ENCODE peak calls at places on chromosome 10, in seven cellular contexts. D is mucosa of descending colon, Y is NB4, N is H1, U is thoracic aorta, V is fibroblast of lung, I is tibial artery. B is an unnamed sample.

GRCh38 chr10:84818956-84819355 is 490.6 kb downstream of the CCSER2 start:
- DNase-seq in D (no peak), Y (no peak), N (no peak), U (no peak), V (no peak), I (no peak), B (no peak)

GRCh38 chr10:124636271-124636993 is 107.7 kb downstream of the FAM53B start:
- DNase-seq in D (no peak), Y (no peak), N (no peak), U (no peak), V (no peak), I (no peak), B (no peak)

GRCh38 chr10:79346012-79346340 is 1.3 kb upstream of the PPIF start:
- DNase-seq in D (no peak), Y (no peak), N (no peak), U (no peak), V (no peak), I (no peak), B (no peak)

GRCh38 chr10:86647773-86648705 is 6.3 kb upstream of the OPN4 start:
- DNase-seq in D (no peak), Y (no peak), N (no peak), U (no peak), V (peak), I (peak), B (no peak)

GRCh38 chr10:112716924-112717348 is 233.1 kb upstream of the TCF7L2 start:
- DNase-seq in D (peak), Y (no peak), N (no peak), U (no peak), V (peak), I (no peak), B (no peak)

GRCh38 chr10:72297281-72297967 is 23.7 kb downstream of the DDIT4 start:
- DNase-seq in D (peak), Y (peak), N (no peak), U (peak), V (peak), I (peak), B (peak)

GRCh38 chr10:32621969-32622368 is 176.0 kb downstream of the CCDC7 start:
- DNase-seq in D (no peak), Y (no peak), N (no peak), U (no peak), V (no peak), I (no peak), B (no peak)

GRCh38 chr10:82969405-82969804 is 1094.4 kb downstream of the NRG3 start:
- DNase-seq in D (no peak), Y (peak), N (no peak), U (no peak), V (peak), I (no peak), B (peak)

GRCh38 chr10:3781458-3782098 is 3.4 kb downstream of the KLF6 start:
- DNase-seq in D (peak), Y (peak), N (no peak), U (no peak), V (peak), I (peak), B (peak)

GRCh38 chr10:30645340-30645827 is 15.8 kb upstream of the LYZL2 start:
- DNase-seq in D (no peak), Y (no peak), N (no peak), U (no peak), V (peak), I (peak), B (no peak)

GRCh38 chr10:30691601-30692015 is 62.1 kb upstream of the LYZL2 start:
- DNase-seq in D (no peak), Y (no peak), N (no peak), U (no peak), V (peak), I (no peak), B (no peak)

GRCh38 chr10:31819393-31819820 is 109.2 kb downstream of the ARHGAP12 start:
- DNase-seq in D (peak), Y (no peak), N (no peak), U (peak), V (peak), I (peak), B (no peak)

GRCh38 chr10:70234668-70235447 is 1.6 kb upstream of the PPA1 start:
- DNase-seq in D (no peak), Y (peak), N (no peak), U (no peak), V (peak), I (no peak), B (no peak)

GRCh38 chr10:23702977-23703414 is 264.1 kb downstream of the OTUD1 start:
- DNase-seq in D (peak), Y (peak), N (peak), U (no peak), V (peak), I (no peak), B (peak)

GRCh38 chr10:104103956-104104355 is 18.0 kb upstream of the SFR1 start:
- DNase-seq in D (no peak), Y (no peak), N (no peak), U (no peak), V (no peak), I (no peak), B (peak)

GRCh38 chr10:84177541-84178386 is 4.2 kb downstream of the GPR15LG start:
- DNase-seq in D (no peak), Y (peak), N (no peak), U (no peak), V (no peak), I (no peak), B (peak)

GRCh38 chr10:101106351-101106750 is 24.7 kb upstream of the TLX1 start:
- DNase-seq in D (no peak), Y (no peak), N (no peak), U (no peak), V (no peak), I (no peak), B (no peak)

GRCh38 chr10:5317547-5318107 is 47.1 kb upstream of the UCN3 start:
- DNase-seq in D (no peak), Y (peak), N (no peak), U (no peak), V (peak), I (no peak), B (peak)

GRCh38 chr10:86047588-86047987 is 319.0 kb downstream of the GRID1 start:
- DNase-seq in D (no peak), Y (peak), N (no peak), U (no peak), V (no peak), I (no peak), B (peak)

GRCh38 chr10:125343118-125343752 is 182.9 kb upstream of the CTBP2 start:
- DNase-seq in D (peak), Y (peak), N (no peak), U (no peak), V (peak), I (no peak), B (peak)

GRCh38 chr10:131166486-131166885 is 145.0 kb downstream of the TCERG1L start:
- DNase-seq in D (no peak), Y (no peak), N (no peak), U (no peak), V (no peak), I (no peak), B (no peak)

GRCh38 chr10:18984531-18984930 is 64.1 kb upstream of the MALRD1 start:
- DNase-seq in D (no peak), Y (no peak), N (no peak), U (no peak), V (peak), I (no peak), B (no peak)

GRCh38 chr10:92695679-92696605 is 6.2 kb downstream of the HHEX start:
- DNase-seq in D (no peak), Y (no peak), N (no peak), U (no peak), V (peak), I (no peak), B (no peak)

GRCh38 chr10:74156919-74157289 is 5.9 kb downstream of the ADK start:
- DNase-seq in D (no peak), Y (peak), N (no peak), U (no peak), V (peak), I (no peak), B (peak)

GRCh38 chr10:131177431-131178327 is 133.8 kb downstream of the TCERG1L start:
- DNase-seq in D (no peak), Y (no peak), N (no peak), U (no peak), V (no peak), I (peak), B (no peak)

GRCh38 chr10:17025444-17026295 is 103.9 kb downstream of the CUBN start:
- DNase-seq in D (no peak), Y (peak), N (no peak), U (peak), V (peak), I (no peak), B (peak)
- TF ChIP-seq CTCF in D (no peak), Y (no peak), N (no peak), U (no peak), V (no peak), I (no peak), B (no peak)

DNA sequence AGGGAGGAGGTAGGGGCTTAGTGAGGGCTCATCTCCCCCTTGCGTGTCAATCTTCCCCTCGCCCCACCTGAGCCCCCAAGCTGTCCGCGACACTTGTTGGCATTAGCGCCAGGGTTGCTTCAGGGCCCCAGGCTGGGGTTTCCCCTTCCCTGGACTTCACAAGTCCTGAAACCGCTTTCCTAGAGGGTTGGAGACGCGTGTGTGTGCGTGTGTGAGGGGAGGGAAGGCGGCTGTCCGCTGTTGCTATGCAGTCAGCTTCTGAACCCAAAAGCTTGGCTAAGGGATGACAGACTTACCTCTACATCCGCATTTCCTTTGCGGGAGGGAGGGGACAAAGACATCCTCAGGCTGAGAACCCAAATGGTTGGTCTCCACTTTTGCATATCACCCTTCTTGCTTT is 803 bp downstream of the GOLGA7B start:
- DNase-seq in D (no peak), Y (peak), N (no peak), U (no peak), V (no peak), I (no peak), B (no peak)
- H3K4me3 ChIP-seq in D (no peak), Y (no peak), N (no peak), U (peak), V (no peak), I (peak), B (no peak)

GRCh38 chr10:99234739-99235468 is 748 bp downstream of the HPSE2 start:
- DNase-seq in D (peak), Y (peak), N (no peak), U (no peak), V (peak), I (no peak), B (no peak)

GRCh38 chr10:99234067-99234738 is 1.4 kb downstream of the HPSE2 start:
- DNase-seq in D (peak), Y (peak), N (no peak), U (no peak), V (peak), I (peak), B (peak)

GRCh38 chr10:99235469-99235871 is at the start of gene HPSE2:
- DNase-seq in D (no peak), Y (peak), N (no peak), U (no peak), V (no peak), I (no peak), B (no peak)

GRCh38 chr10:99235872-99236626 is 397 bp upstream of the HPSE2 start:
- DNase-seq in D (peak), Y (no peak), N (no peak), U (no peak), V (no peak), I (no peak), B (no peak)

GRCh38 chr10:99236627-99237309 is 1.1 kb upstream of the HPSE2 start:
- DNase-seq in D (no peak), Y (no peak), N (no peak), U (no peak), V (no peak), I (no peak), B (no peak)
- TF ChIP-seq CTCF in D (no peak), Y (no peak), N (no peak), U (no peak), V (no peak), I (no peak), B (no peak)

DNA sequence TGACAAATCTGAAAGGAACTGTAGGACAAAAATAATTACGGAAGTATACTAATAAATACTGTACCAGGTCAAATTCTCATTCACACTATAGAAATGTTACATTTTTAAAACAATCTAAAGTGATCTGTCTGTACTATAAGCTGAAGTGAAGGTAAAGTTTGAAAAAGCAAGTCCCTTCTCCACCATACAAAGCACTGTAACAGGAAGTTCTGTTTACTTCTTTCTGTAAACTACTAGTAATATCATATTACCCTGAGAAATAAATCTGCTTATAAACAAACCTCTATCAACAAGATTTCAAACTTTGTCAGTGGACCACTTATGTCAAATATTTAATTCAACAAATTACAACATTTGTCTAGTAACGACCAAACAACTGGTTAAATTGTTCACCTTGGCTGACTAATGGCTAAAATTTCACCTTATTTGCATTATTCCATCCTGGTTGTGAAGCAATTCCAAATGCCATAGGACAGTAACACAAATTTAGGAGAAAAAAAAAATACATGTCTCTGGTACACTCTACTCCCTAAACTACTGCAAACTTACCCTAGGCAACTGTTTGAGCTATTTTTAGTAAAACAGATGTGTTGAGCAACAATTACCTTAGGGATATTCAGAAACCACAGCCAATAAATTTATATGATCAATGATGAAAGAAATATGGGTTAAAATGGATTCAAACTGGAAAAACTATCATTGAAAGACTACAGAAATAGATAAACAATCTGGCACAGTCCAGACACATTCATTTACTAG is 126.0 kb downstream of the NRBF2 start:
- DNase-seq in D (no peak), Y (peak), N (no peak), U (no peak), V (no peak), I (no peak), B (no peak)
- H3K4me3 ChIP-seq in D (no peak), Y (no peak), N (no peak), U (no peak), V (no peak), I (no peak), B (peak)

DNA sequence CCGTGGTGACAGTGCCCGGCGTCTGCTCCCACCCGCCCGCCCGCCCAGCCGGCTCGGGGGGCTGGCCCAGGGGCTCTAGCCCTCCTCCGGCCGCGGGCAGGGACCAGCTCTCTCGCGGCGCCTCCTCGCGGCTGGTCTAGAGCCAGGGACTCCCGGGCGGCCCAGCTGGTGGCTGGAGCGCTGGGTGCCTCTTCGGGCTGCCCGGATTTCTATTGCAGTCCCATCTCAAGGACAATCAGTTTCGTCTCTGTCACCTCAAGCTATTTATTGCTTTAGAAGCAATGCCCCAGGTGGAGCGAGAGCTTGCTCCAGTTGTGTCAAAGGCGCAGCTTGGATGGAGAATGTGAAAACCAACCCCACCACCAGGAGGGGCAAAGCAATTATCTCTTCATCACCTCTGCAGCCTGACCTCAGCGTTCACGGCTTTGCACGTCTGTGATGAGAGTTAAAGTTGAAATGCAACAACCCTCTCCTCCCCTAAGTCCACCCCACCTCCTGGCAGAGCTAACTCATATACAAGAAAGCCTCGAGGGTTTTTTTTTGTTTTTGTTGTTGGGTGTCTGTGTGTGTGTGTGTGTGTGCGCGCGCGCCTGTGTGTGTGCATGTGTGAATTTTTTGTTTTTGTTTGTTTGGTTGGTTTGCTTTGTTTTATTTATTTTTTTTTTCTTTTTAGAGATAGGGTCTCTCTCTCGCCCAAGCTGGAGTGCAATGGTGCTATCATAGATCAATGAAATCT is at the start of gene ITGA8:
- DNase-seq in D (peak), Y (peak), N (no peak), U (no peak), V (no peak), I (peak), B (peak)
- TF ChIP-seq CTCF in D (no peak), Y (no peak), N (peak), U (peak), V (peak), I (peak), B (no peak)

DNA sequence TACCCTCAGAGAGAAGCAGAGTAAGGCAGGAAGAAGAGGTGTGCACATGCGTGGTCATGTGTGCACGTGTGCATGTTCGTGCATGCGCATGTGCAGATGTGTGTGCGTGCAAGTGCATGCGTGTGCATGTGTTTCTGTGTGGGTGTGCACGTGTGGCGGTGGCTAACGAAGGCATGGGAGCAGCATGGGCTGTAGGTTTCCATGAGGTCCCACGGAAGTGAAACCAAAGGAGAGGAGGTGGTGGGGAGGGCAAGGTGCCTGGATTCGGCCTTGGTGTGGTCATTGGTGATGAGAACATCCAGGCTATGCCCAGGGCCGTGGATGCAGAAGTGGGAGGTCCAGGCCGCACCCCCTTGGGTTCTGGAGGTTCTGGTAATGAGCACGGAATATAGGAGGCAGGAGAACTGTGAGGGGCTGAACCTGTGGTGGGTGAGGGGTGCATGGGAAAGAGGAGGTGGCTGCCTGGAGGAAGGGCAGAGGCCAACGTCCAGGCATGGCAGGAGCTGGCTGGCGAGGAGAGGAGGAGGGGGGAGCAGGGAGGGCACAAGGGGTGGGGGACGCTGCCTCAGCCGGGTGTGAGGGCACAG is 2.4 kb upstream of the INPP5A start:
- DNase-seq in D (no peak), Y (no peak), N (no peak), U (peak), V (no peak), I (peak), B (no peak)
- H3K4me3 ChIP-seq in D (no peak), Y (peak), N (no peak), U (no peak), V (no peak), I (no peak), B (no peak)

DNA sequence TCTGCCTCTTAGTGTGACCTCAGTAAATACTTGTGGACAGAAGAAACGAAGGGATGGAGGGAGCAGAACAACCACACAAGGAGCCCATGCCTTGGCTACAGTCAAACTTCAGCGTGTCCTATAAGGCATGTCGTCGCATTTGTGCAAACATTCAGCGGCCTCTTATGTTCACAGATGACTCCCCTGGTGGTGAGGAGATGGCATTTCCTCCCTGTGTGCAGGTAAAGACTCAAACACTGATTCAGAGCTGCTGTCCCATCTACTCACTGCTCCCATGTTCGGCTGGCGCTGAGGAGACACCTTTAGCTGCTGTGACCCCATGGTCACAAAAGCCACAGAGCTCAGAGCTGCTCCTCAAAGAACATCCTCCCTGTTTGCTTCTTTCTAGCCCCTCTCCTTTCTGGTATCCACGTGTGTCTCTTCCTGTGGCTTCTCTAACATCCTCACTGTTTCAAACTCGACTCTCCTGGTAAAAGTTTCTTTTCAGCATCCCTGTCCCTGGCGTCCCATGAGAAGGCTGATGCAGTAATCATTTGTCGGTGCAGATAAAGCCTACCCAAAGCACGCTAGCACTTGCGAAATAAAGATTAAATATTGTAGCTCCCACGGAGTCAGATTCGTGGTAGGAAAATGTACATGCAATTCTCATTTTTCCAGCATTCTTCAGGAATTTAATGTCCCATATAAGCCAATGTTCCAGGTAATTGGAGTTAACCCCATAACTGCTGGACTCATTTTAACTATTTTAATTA is 124.9 kb upstream of the NEBL start:
- DNase-seq in D (no peak), Y (no peak), N (no peak), U (no peak), V (no peak), I (no peak), B (peak)
- TF ChIP-seq CTCF in D (no peak), Y (no peak), N (peak), U (no peak), V (no peak), I (no peak), B (peak)

B was measured in GM12865.